ENCODE peak calls at places on chromosomes 4 and X, in six cellular contexts. One of them, this sample, is unnamed.

GRCh38 chr4:56958111-56958517 is 19.3 kb downstream of the NOA1 start:
- DNase-seq in mesendoderm: no peak
- DNase-seq in mammary epithelial cell: peak
- DNase-seq in AG04450: peak
- DNase-seq in coronary artery: peak
- DNase-seq in GM12878: no peak
- DNase-seq in this sample: peak

GRCh38 chrX:17242470-17242869 is 132.5 kb upstream of the NHS start:
- DNase-seq in mesendoderm: peak
- DNase-seq in mammary epithelial cell: peak
- DNase-seq in AG04450: peak
- DNase-seq in coronary artery: no peak
- DNase-seq in GM12878: no peak
- DNase-seq in this sample: no peak

GRCh38 chr4:965048-965765 is 8.2 kb downstream of the DGKQ start:
- DNase-seq in mesendoderm: no peak
- DNase-seq in mammary epithelial cell: no peak
- DNase-seq in AG04450: no peak
- DNase-seq in coronary artery: no peak
- DNase-seq in GM12878: no peak
- DNase-seq in this sample: no peak

GRCh38 chrX:130299279-130300009 is 30.7 kb upstream of the ZNF280C start:
- DNase-seq in mesendoderm: no peak
- DNase-seq in mammary epithelial cell: no peak
- DNase-seq in AG04450: no peak
- DNase-seq in coronary artery: no peak
- DNase-seq in GM12878: no peak
- DNase-seq in this sample: no peak

GRCh38 chrX:45622538-45622937 is 421.9 kb upstream of the DIPK2B start:
- DNase-seq in mesendoderm: no peak
- DNase-seq in mammary epithelial cell: peak
- DNase-seq in AG04450: no peak
- DNase-seq in coronary artery: no peak
- DNase-seq in GM12878: no peak
- DNase-seq in this sample: peak

GRCh38 chr4:138192113-138192512 is 50.0 kb downstream of the SLC7A11 start:
- DNase-seq in mesendoderm: peak
- DNase-seq in mammary epithelial cell: peak
- DNase-seq in AG04450: no peak
- DNase-seq in coronary artery: no peak
- DNase-seq in GM12878: no peak
- DNase-seq in this sample: no peak

GRCh38 chr4:85901500-85901899 is 426.6 kb downstream of the ARHGAP24 start:
- DNase-seq in mesendoderm: no peak
- DNase-seq in mammary epithelial cell: no peak
- DNase-seq in AG04450: peak
- DNase-seq in coronary artery: no peak
- DNase-seq in GM12878: no peak
- DNase-seq in this sample: no peak

GRCh38 chrX:8879750-8880149 is 78.6 kb upstream of the FAM9A start:
- DNase-seq in mesendoderm: peak
- DNase-seq in mammary epithelial cell: peak
- DNase-seq in AG04450: no peak
- DNase-seq in coronary artery: no peak
- DNase-seq in GM12878: no peak
- DNase-seq in this sample: no peak

GRCh38 chrX:129652565-129653169 is 2.1 kb downstream of the APLN start:
- DNase-seq in mesendoderm: no peak
- DNase-seq in mammary epithelial cell: no peak
- DNase-seq in AG04450: no peak
- DNase-seq in coronary artery: peak
- DNase-seq in GM12878: no peak
- DNase-seq in this sample: no peak

GRCh38 chrX:45353462-45353861 is 152.8 kb upstream of the DIPK2B start:
- DNase-seq in mesendoderm: no peak
- DNase-seq in mammary epithelial cell: no peak
- DNase-seq in AG04450: no peak
- DNase-seq in coronary artery: no peak
- DNase-seq in GM12878: no peak
- DNase-seq in this sample: no peak

GRCh38 chr4:31538877-31539276 is 818.7 kb downstream of the PCDH7 start:
- DNase-seq in mesendoderm: peak
- DNase-seq in mammary epithelial cell: no peak
- DNase-seq in AG04450: no peak
- DNase-seq in coronary artery: no peak
- DNase-seq in GM12878: no peak
- DNase-seq in this sample: no peak

GRCh38 chr4:6019316-6020263 is 1.4 kb upstream of the C4orf50 start:
- DNase-seq in mesendoderm: peak
- DNase-seq in mammary epithelial cell: no peak
- DNase-seq in AG04450: peak
- DNase-seq in coronary artery: no peak
- DNase-seq in GM12878: no peak
- DNase-seq in this sample: no peak

GRCh38 chr4:128310266-128310697 is 22.7 kb upstream of the PGRMC2 start:
- DNase-seq in mesendoderm: peak
- DNase-seq in mammary epithelial cell: no peak
- DNase-seq in AG04450: no peak
- DNase-seq in coronary artery: no peak
- DNase-seq in GM12878: no peak
- DNase-seq in this sample: no peak

GRCh38 chrX:152932144-152932543 is 34.3 kb downstream of the ZNF185 start:
- DNase-seq in mesendoderm: no peak
- DNase-seq in mammary epithelial cell: no peak
- DNase-seq in AG04450: no peak
- DNase-seq in coronary artery: no peak
- DNase-seq in GM12878: no peak
- DNase-seq in this sample: no peak

GRCh38 chrX:152928761-152929400 is 31.0 kb downstream of the ZNF185 start:
- DNase-seq in mesendoderm: no peak
- DNase-seq in mammary epithelial cell: no peak
- DNase-seq in AG04450: no peak
- DNase-seq in coronary artery: no peak
- DNase-seq in GM12878: no peak
- DNase-seq in this sample: no peak

GRCh38 chrX:152932598-152933175 is 34.8 kb downstream of the ZNF185 start:
- DNase-seq in mesendoderm: no peak
- DNase-seq in mammary epithelial cell: no peak
- DNase-seq in AG04450: no peak
- DNase-seq in coronary artery: no peak
- DNase-seq in GM12878: no peak
- DNase-seq in this sample: no peak

GRCh38 chrX:152929898-152930297 is 32.0 kb downstream of the ZNF185 start:
- DNase-seq in mesendoderm: no peak
- DNase-seq in mammary epithelial cell: no peak
- DNase-seq in AG04450: no peak
- DNase-seq in coronary artery: no peak
- DNase-seq in GM12878: no peak
- DNase-seq in this sample: no peak

DNA sequence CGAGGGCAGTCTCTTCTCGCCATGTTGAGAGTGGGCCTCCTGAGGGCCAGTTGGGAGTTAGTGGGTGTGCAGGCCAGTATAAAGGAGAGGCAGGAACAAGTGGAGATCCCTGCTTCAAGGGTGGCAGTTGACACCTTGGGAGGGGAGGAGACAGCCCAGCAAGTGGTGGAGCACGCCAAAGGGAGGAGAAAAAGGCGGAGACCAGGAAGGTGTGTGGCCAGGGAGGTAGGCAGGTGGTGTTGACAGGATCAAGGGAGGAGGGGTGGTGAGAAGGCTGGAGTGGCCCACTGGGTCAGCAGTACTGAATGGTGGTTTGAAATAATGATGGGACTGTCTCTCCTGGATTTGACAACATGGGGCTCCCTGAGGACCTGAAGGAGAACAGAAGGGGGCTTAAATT is 32.6 kb downstream of the ZNF185 start:
- DNase-seq in mesendoderm: no peak
- DNase-seq in mammary epithelial cell: no peak
- DNase-seq in AG04450: no peak
- DNase-seq in coronary artery: no peak
- DNase-seq in GM12878: no peak
- DNase-seq in this sample: no peak
- H3K27ac ChIP-seq in mesendoderm: no peak
- H3K27ac ChIP-seq in mammary epithelial cell: no peak
- H3K27ac ChIP-seq in AG04450: no peak
- H3K27ac ChIP-seq in coronary artery: no peak
- H3K27ac ChIP-seq in GM12878: no peak
- H3K27ac ChIP-seq in this sample: no peak

GRCh38 chr4:17514865-17515264 is at the start of gene CLRN2:
- DNase-seq in mesendoderm: no peak
- DNase-seq in mammary epithelial cell: no peak
- DNase-seq in AG04450: no peak
- DNase-seq in coronary artery: no peak
- DNase-seq in GM12878: no peak
- DNase-seq in this sample: no peak

GRCh38 chr4:17511041-17511949 is 595 bp downstream of the QDPR start:
- DNase-seq in mesendoderm: peak
- DNase-seq in mammary epithelial cell: peak
- DNase-seq in AG04450: no peak
- DNase-seq in coronary artery: peak
- DNase-seq in GM12878: no peak
- DNase-seq in this sample: no peak

GRCh38 chr4:17510582-17510981 is 1.3 kb downstream of the QDPR start:
- DNase-seq in mesendoderm: no peak
- DNase-seq in mammary epithelial cell: no peak
- DNase-seq in AG04450: no peak
- DNase-seq in coronary artery: no peak
- DNase-seq in GM12878: no peak
- DNase-seq in this sample: no peak

GRCh38 chr4:17511950-17512795 is at the start of gene QDPR:
- DNase-seq in mesendoderm: peak
- DNase-seq in mammary epithelial cell: peak
- DNase-seq in AG04450: no peak
- DNase-seq in coronary artery: peak
- DNase-seq in GM12878: peak
- DNase-seq in this sample: peak

GRCh38 chr4:17512973-17513665 is 1.2 kb upstream of the QDPR start:
- DNase-seq in mesendoderm: no peak
- DNase-seq in mammary epithelial cell: peak
- DNase-seq in AG04450: no peak
- DNase-seq in coronary artery: no peak
- DNase-seq in GM12878: no peak
- DNase-seq in this sample: peak
- H3K27ac ChIP-seq in mesendoderm: no peak
- H3K27ac ChIP-seq in mammary epithelial cell: no peak
- H3K27ac ChIP-seq in AG04450: no peak
- H3K27ac ChIP-seq in coronary artery: peak
- H3K27ac ChIP-seq in GM12878: no peak
- H3K27ac ChIP-seq in this sample: peak

GRCh38 chr4:89380980-89381379 is 73.4 kb upstream of the GPRIN3 start:
- DNase-seq in mesendoderm: no peak
- DNase-seq in mammary epithelial cell: no peak
- DNase-seq in AG04450: no peak
- DNase-seq in coronary artery: no peak
- DNase-seq in GM12878: no peak
- DNase-seq in this sample: no peak
- H3K27ac ChIP-seq in mesendoderm: no peak
- H3K27ac ChIP-seq in mammary epithelial cell: no peak
- H3K27ac ChIP-seq in AG04450: no peak
- H3K27ac ChIP-seq in coronary artery: no peak
- H3K27ac ChIP-seq in GM12878: no peak
- H3K27ac ChIP-seq in this sample: no peak

GRCh38 chrX:22109442-22109841 is 77.3 kb downstream of the PHEX start:
- DNase-seq in mesendoderm: peak
- DNase-seq in mammary epithelial cell: peak
- DNase-seq in AG04450: no peak
- DNase-seq in coronary artery: no peak
- DNase-seq in GM12878: no peak
- DNase-seq in this sample: no peak

GRCh38 chrX:22110729-22111494 is 78.8 kb downstream of the PHEX start:
- DNase-seq in mesendoderm: no peak
- DNase-seq in mammary epithelial cell: peak
- DNase-seq in AG04450: no peak
- DNase-seq in coronary artery: no peak
- DNase-seq in GM12878: no peak
- DNase-seq in this sample: no peak

DNA sequence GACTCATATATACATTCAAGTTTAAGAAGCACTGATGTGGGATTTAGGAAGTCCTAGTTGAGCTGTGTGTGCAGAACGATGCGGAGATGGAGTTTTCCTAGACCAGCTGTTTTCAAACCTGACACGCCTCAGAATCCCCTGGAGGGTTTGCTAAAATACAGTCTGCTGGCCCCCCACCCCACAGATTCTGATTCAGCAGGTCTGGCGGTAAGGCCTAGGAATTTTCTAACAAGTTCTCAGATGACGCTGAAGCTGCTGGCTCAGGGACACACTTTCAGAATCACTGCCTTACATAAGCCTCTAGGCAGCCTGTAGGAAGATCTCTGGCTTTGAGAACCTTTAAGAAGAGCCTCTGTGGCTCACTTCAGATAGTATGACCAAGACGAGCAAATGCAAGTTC is 73.1 kb downstream of the PHEX start:
- DNase-seq in mesendoderm: peak
- DNase-seq in mammary epithelial cell: no peak
- DNase-seq in AG04450: no peak
- DNase-seq in coronary artery: no peak
- DNase-seq in GM12878: no peak
- DNase-seq in this sample: no peak
- H3K27ac ChIP-seq in mesendoderm: no peak
- H3K27ac ChIP-seq in mammary epithelial cell: no peak
- H3K27ac ChIP-seq in AG04450: no peak
- H3K27ac ChIP-seq in coronary artery: no peak
- H3K27ac ChIP-seq in GM12878: no peak
- H3K27ac ChIP-seq in this sample: no peak

This sample was measured in epithelial cell of prostate.